ENCODE peak calls at places on chromosome 21, in five cellular contexts. One of them, this sample, is unnamed.

GRCh38 chr21:44533891-44534627 is 5.9 kb downstream of the KRTAP10-1 start:
- DNase-seq in GM23338: no peak
- DNase-seq in naive thymus-derived CD8-positive, alpha-beta T cell: no peak
- DNase-seq in Daoy: no peak
- DNase-seq in DMS 273 treated with DMSO at 0.1 percent for 48 hours: no peak
- DNase-seq in this sample: no peak

GRCh38 chr21:16308269-16308668 is 578.5 kb downstream of the USP25 start:
- DNase-seq in naive thymus-derived CD8-positive, alpha-beta T cell: no peak
- DNase-seq in Daoy: no peak
- DNase-seq in GM23338: no peak
- DNase-seq in DMS 273 treated with DMSO at 0.1 percent for 48 hours: no peak
- DNase-seq in this sample: no peak

GRCh38 chr21:29258626-29259335 is 39.9 kb upstream of the BACH1 start:
- DNase-seq in GM23338: no peak
- DNase-seq in DMS 273 treated with DMSO at 0.1 percent for 48 hours: no peak
- DNase-seq in Daoy: peak; percentile 65
- DNase-seq in naive thymus-derived CD8-positive, alpha-beta T cell: no peak
- DNase-seq in this sample: no peak

GRCh38 chr21:45975017-45975595 is 6.5 kb upstream of the COL6A1 start:
- DNase-seq in GM23338: peak; percentile 65
- DNase-seq in Daoy: peak; percentile 84
- DNase-seq in naive thymus-derived CD8-positive, alpha-beta T cell: no peak
- DNase-seq in DMS 273 treated with DMSO at 0.1 percent for 48 hours: no peak
- DNase-seq in this sample: peak; percentile 79

GRCh38 chr21:15003463-15004135 is 61.2 kb downstream of the NRIP1 start:
- DNase-seq in Daoy: no peak
- DNase-seq in GM23338: peak; percentile 47
- DNase-seq in DMS 273 treated with DMSO at 0.1 percent for 48 hours: peak; percentile 71
- DNase-seq in naive thymus-derived CD8-positive, alpha-beta T cell: no peak
- DNase-seq in this sample: no peak

GRCh38 chr21:25967566-25968438 is 202.8 kb downstream of the APP start:
- DNase-seq in naive thymus-derived CD8-positive, alpha-beta T cell: peak; percentile 16
- DNase-seq in GM23338: no peak
- DNase-seq in DMS 273 treated with DMSO at 0.1 percent for 48 hours: no peak
- DNase-seq in Daoy: no peak
- DNase-seq in this sample: no peak

GRCh38 chr21:33368124-33368523 is 35.1 kb upstream of the IFNGR2 start:
- DNase-seq in Daoy: no peak
- DNase-seq in DMS 273 treated with DMSO at 0.1 percent for 48 hours: no peak
- DNase-seq in naive thymus-derived CD8-positive, alpha-beta T cell: no peak
- DNase-seq in GM23338: no peak
- DNase-seq in this sample: no peak

GRCh38 chr21:41659791-41660560 is 106.9 kb downstream of the RIPK4 start:
- DNase-seq in Daoy: no peak
- DNase-seq in GM23338: no peak
- DNase-seq in DMS 273 treated with DMSO at 0.1 percent for 48 hours: no peak
- DNase-seq in naive thymus-derived CD8-positive, alpha-beta T cell: no peak
- DNase-seq in this sample: no peak

GRCh38 chr21:26966978-26967913 is at the start of gene ADAMTS5:
- DNase-seq in GM23338: peak; percentile 74
- DNase-seq in Daoy: peak; percentile 82
- DNase-seq in DMS 273 treated with DMSO at 0.1 percent for 48 hours: no peak
- DNase-seq in naive thymus-derived CD8-positive, alpha-beta T cell: no peak
- DNase-seq in this sample: peak; percentile 81

GRCh38 chr21:29075706-29076447 is 2.4 kb upstream of the CCT8 start:
- DNase-seq in DMS 273 treated with DMSO at 0.1 percent for 48 hours: no peak
- DNase-seq in GM23338: no peak
- DNase-seq in Daoy: peak; percentile 37
- DNase-seq in naive thymus-derived CD8-positive, alpha-beta T cell: peak; percentile 13
- DNase-seq in this sample: no peak

GRCh38 chr21:37208056-37208705 is 59.0 kb downstream of the VPS26C start:
- DNase-seq in DMS 273 treated with DMSO at 0.1 percent for 48 hours: no peak
- DNase-seq in Daoy: no peak
- DNase-seq in GM23338: no peak
- DNase-seq in naive thymus-derived CD8-positive, alpha-beta T cell: no peak
- DNase-seq in this sample: peak; percentile 92

GRCh38 chr21:42540396-42540795 is 26.7 kb downstream of the SLC37A1 start:
- DNase-seq in naive thymus-derived CD8-positive, alpha-beta T cell: no peak
- DNase-seq in GM23338: no peak
- DNase-seq in Daoy: no peak
- DNase-seq in DMS 273 treated with DMSO at 0.1 percent for 48 hours: no peak
- DNase-seq in this sample: no peak

GRCh38 chr21:15080504-15080903 is 15.7 kb upstream of the NRIP1 start:
- DNase-seq in naive thymus-derived CD8-positive, alpha-beta T cell: no peak
- DNase-seq in GM23338: no peak
- DNase-seq in Daoy: no peak
- DNase-seq in DMS 273 treated with DMSO at 0.1 percent for 48 hours: no peak
- DNase-seq in this sample: no peak